ENCODE peak calls at places on chromosomes 1 and 21, in seven cellular contexts. One of them, this sample, is unnamed.
A peak's percentile ranks its signal among the peaks of the same experiment; 100 is the strongest.

GRCh38 chr1:95699274-95699953 is 465.4 kb downstream of the RWDD3 start:
- DNase-seq in cardiac fibroblast: no peak
- DNase-seq in CD4-positive, alpha-beta T cell: no peak
- DNase-seq in body of pancreas: no peak
- DNase-seq in HFF-Myc: no peak
- DNase-seq in tibial artery: no peak
- DNase-seq in mammary epithelial cell: no peak
- DNase-seq in this sample: no peak

GRCh38 chr1:198042168-198042567 is 114.6 kb upstream of the NEK7 start:
- DNase-seq in body of pancreas: no peak
- DNase-seq in HFF-Myc: no peak
- DNase-seq in mammary epithelial cell: no peak
- DNase-seq in cardiac fibroblast: peak; percentile 16
- DNase-seq in CD4-positive, alpha-beta T cell: no peak
- DNase-seq in tibial artery: no peak
- DNase-seq in this sample: no peak

GRCh38 chr1:54859687-54860391 is 27.2 kb downstream of the DHCR24 start:
- DNase-seq in tibial artery: no peak
- DNase-seq in CD4-positive, alpha-beta T cell: no peak
- DNase-seq in mammary epithelial cell: no peak
- DNase-seq in HFF-Myc: no peak
- DNase-seq in cardiac fibroblast: no peak
- DNase-seq in body of pancreas: no peak
- DNase-seq in this sample: peak; percentile 85

GRCh38 chr1:152328801-152329391 is 3.9 kb upstream of the FLG start:
- DNase-seq in CD4-positive, alpha-beta T cell: no peak
- DNase-seq in tibial artery: no peak
- DNase-seq in mammary epithelial cell: no peak
- DNase-seq in cardiac fibroblast: no peak
- DNase-seq in HFF-Myc: no peak
- DNase-seq in body of pancreas: no peak
- DNase-seq in this sample: peak; percentile 1

GRCh38 chr1:89610457-89610991 is 22.4 kb upstream of the LRRC8C start:
- DNase-seq in HFF-Myc: no peak
- DNase-seq in tibial artery: no peak
- DNase-seq in CD4-positive, alpha-beta T cell: peak; percentile 55
- DNase-seq in mammary epithelial cell: no peak
- DNase-seq in cardiac fibroblast: no peak
- DNase-seq in body of pancreas: no peak
- DNase-seq in this sample: no peak

GRCh38 chr1:192969091-192969490 is 90.1 kb downstream of the UCHL5 start:
- DNase-seq in mammary epithelial cell: no peak
- DNase-seq in HFF-Myc: no peak
- DNase-seq in tibial artery: no peak
- DNase-seq in body of pancreas: no peak
- DNase-seq in cardiac fibroblast: peak; percentile 47
- DNase-seq in CD4-positive, alpha-beta T cell: no peak
- DNase-seq in this sample: no peak

GRCh38 chr1:75836528-75836927 is 39.8 kb downstream of the MSH4 start:
- DNase-seq in CD4-positive, alpha-beta T cell: no peak
- DNase-seq in cardiac fibroblast: no peak
- DNase-seq in tibial artery: no peak
- DNase-seq in mammary epithelial cell: no peak
- DNase-seq in HFF-Myc: no peak
- DNase-seq in body of pancreas: no peak
- DNase-seq in this sample: peak; percentile 7

GRCh38 chr1:30822966-30823581 is 65.5 kb upstream of the LAPTM5 start:
- DNase-seq in mammary epithelial cell: peak; percentile 44
- DNase-seq in body of pancreas: peak; percentile 41
- DNase-seq in CD4-positive, alpha-beta T cell: no peak
- DNase-seq in cardiac fibroblast: no peak
- DNase-seq in tibial artery: no peak
- DNase-seq in HFF-Myc: no peak
- DNase-seq in this sample: peak; percentile 76

GRCh38 chr1:6183520-6183989 is 3.4 kb upstream of the CHD5 start:
- DNase-seq in HFF-Myc: no peak
- DNase-seq in mammary epithelial cell: no peak
- DNase-seq in body of pancreas: no peak
- DNase-seq in tibial artery: no peak
- DNase-seq in cardiac fibroblast: no peak
- DNase-seq in CD4-positive, alpha-beta T cell: no peak
- DNase-seq in this sample: peak; percentile 32

GRCh38 chr1:52588535-52588934 is 13.6 kb upstream of the GPX7 start:
- DNase-seq in CD4-positive, alpha-beta T cell: no peak
- DNase-seq in body of pancreas: no peak
- DNase-seq in HFF-Myc: no peak
- DNase-seq in tibial artery: no peak
- DNase-seq in cardiac fibroblast: no peak
- DNase-seq in mammary epithelial cell: no peak
- DNase-seq in this sample: peak; percentile 65

GRCh38 chr21:42590431-42591131 is 62.8 kb upstream of the PDE9A start:
- DNase-seq in HFF-Myc: no peak
- DNase-seq in body of pancreas: no peak
- DNase-seq in cardiac fibroblast: no peak
- DNase-seq in CD4-positive, alpha-beta T cell: no peak
- DNase-seq in tibial artery: no peak
- DNase-seq in mammary epithelial cell: no peak
- DNase-seq in this sample: peak; percentile 25

GRCh38 chr1:147568551-147568950 is 27.2 kb downstream of the BCL9 start:
- DNase-seq in mammary epithelial cell: no peak
- DNase-seq in body of pancreas: no peak
- DNase-seq in tibial artery: no peak
- DNase-seq in cardiac fibroblast: no peak
- DNase-seq in HFF-Myc: no peak
- DNase-seq in CD4-positive, alpha-beta T cell: no peak
- DNase-seq in this sample: no peak

GRCh38 chr1:21763694-21764419 is 19.1 kb downstream of the USP48 start:
- DNase-seq in body of pancreas: no peak
- DNase-seq in HFF-Myc: no peak
- DNase-seq in CD4-positive, alpha-beta T cell: no peak
- DNase-seq in cardiac fibroblast: no peak
- DNase-seq in tibial artery: no peak
- DNase-seq in mammary epithelial cell: no peak
- DNase-seq in this sample: no peak

DNA sequence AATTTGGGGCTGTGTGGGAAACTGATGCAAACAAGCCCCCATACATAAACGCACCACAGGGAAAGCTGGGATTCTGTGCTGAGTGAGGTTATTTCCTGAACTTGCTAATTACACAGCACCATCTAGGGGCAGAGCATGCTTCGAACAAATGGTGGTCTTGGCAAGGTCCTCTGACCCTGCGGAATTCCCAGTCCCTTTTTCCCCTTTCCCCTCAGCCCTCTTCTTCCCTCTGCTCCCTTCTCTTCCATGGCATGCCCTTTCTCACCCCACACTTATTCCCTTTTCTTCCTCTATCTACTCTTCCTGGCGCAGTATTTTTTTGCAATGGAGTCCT is 134.5 kb upstream of the VANGL1 start:
- DNase-seq in cardiac fibroblast: peak; percentile 65
- DNase-seq in HFF-Myc: no peak
- DNase-seq in CD4-positive, alpha-beta T cell: no peak
- DNase-seq in mammary epithelial cell: no peak
- DNase-seq in tibial artery: no peak
- DNase-seq in body of pancreas: peak; percentile 12
- DNase-seq in this sample: peak; percentile 27
- TF ChIP-seq CTCF in cardiac fibroblast: peak; percentile 53
- TF ChIP-seq CTCF in HFF-Myc: peak; percentile 68
- TF ChIP-seq CTCF in CD4-positive, alpha-beta T cell: no peak
- TF ChIP-seq CTCF in mammary epithelial cell: peak; percentile 47
- TF ChIP-seq CTCF in tibial artery: no peak
- TF ChIP-seq CTCF in body of pancreas: peak; percentile 17
- TF ChIP-seq CTCF in this sample: peak; percentile 37

GRCh38 chr1:200305806-200306205 is 104.0 kb downstream of the ZNF281 start:
- DNase-seq in mammary epithelial cell: no peak
- DNase-seq in tibial artery: no peak
- DNase-seq in body of pancreas: no peak
- DNase-seq in cardiac fibroblast: no peak
- DNase-seq in CD4-positive, alpha-beta T cell: no peak
- DNase-seq in HFF-Myc: no peak
- DNase-seq in this sample: no peak

GRCh38 chr1:200306954-200307754 is 102.7 kb downstream of the ZNF281 start:
- DNase-seq in mammary epithelial cell: no peak
- DNase-seq in HFF-Myc: no peak
- DNase-seq in cardiac fibroblast: peak; percentile 60
- DNase-seq in CD4-positive, alpha-beta T cell: no peak
- DNase-seq in tibial artery: no peak
- DNase-seq in body of pancreas: peak; percentile 40
- DNase-seq in this sample: peak; percentile 52

GRCh38 chr1:200311256-200311655 is 98.6 kb downstream of the ZNF281 start:
- DNase-seq in mammary epithelial cell: no peak
- DNase-seq in HFF-Myc: no peak
- DNase-seq in CD4-positive, alpha-beta T cell: no peak
- DNase-seq in cardiac fibroblast: peak; percentile 65
- DNase-seq in body of pancreas: no peak
- DNase-seq in tibial artery: no peak
- DNase-seq in this sample: peak; percentile 12

GRCh38 chr1:200310824-200311223 is 99.0 kb downstream of the ZNF281 start:
- DNase-seq in tibial artery: no peak
- DNase-seq in CD4-positive, alpha-beta T cell: no peak
- DNase-seq in body of pancreas: no peak
- DNase-seq in cardiac fibroblast: no peak
- DNase-seq in mammary epithelial cell: no peak
- DNase-seq in HFF-Myc: no peak
- DNase-seq in this sample: no peak

DNA sequence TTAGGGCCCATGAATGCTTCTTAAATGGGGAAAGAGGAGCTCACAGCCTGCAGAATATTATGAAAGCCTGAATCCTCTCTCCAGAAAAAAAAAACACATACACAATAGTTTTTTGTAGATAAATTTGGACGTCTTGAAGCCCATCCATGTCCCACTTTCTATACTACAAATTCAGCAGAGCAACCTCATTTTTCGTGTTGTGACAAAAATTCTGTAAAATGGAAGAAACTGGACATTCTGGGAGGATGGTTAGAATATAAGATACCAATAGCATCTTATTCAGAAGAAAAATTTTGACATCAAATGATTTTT is 102.1 kb downstream of the ZNF281 start:
- DNase-seq in tibial artery: no peak
- DNase-seq in HFF-Myc: no peak
- DNase-seq in mammary epithelial cell: no peak
- DNase-seq in cardiac fibroblast: no peak
- DNase-seq in body of pancreas: no peak
- DNase-seq in CD4-positive, alpha-beta T cell: no peak
- DNase-seq in this sample: no peak
- TF ChIP-seq CTCF in tibial artery: no peak
- TF ChIP-seq CTCF in HFF-Myc: no peak
- TF ChIP-seq CTCF in mammary epithelial cell: no peak
- TF ChIP-seq CTCF in cardiac fibroblast: no peak
- TF ChIP-seq CTCF in body of pancreas: peak; percentile 1
- TF ChIP-seq CTCF in CD4-positive, alpha-beta T cell: peak; percentile 49
- TF ChIP-seq CTCF in this sample: no peak

GRCh38 chr21:44300262-44300959 is 558 bp downstream of the PFKL start:
- DNase-seq in tibial artery: peak; percentile 73
- DNase-seq in cardiac fibroblast: peak; percentile 40
- DNase-seq in CD4-positive, alpha-beta T cell: no peak
- DNase-seq in body of pancreas: peak; percentile 75
- DNase-seq in mammary epithelial cell: peak; percentile 60
- DNase-seq in HFF-Myc: no peak
- DNase-seq in this sample: peak; percentile 72

GRCh38 chr21:44304041-44304738 is 4.3 kb downstream of the PFKL start:
- DNase-seq in CD4-positive, alpha-beta T cell: no peak
- DNase-seq in cardiac fibroblast: no peak
- DNase-seq in body of pancreas: no peak
- DNase-seq in HFF-Myc: no peak
- DNase-seq in mammary epithelial cell: no peak
- DNase-seq in tibial artery: no peak
- DNase-seq in this sample: no peak

GRCh38 chr21:44303490-44303981 is 3.7 kb downstream of the PFKL start:
- DNase-seq in HFF-Myc: no peak
- DNase-seq in cardiac fibroblast: no peak
- DNase-seq in tibial artery: no peak
- DNase-seq in mammary epithelial cell: no peak
- DNase-seq in body of pancreas: peak; percentile 47
- DNase-seq in CD4-positive, alpha-beta T cell: no peak
- DNase-seq in this sample: no peak

GRCh38 chr21:44301093-44301492 is 1.2 kb downstream of the PFKL start:
- DNase-seq in mammary epithelial cell: no peak
- DNase-seq in HFF-Myc: no peak
- DNase-seq in CD4-positive, alpha-beta T cell: no peak
- DNase-seq in body of pancreas: no peak
- DNase-seq in cardiac fibroblast: no peak
- DNase-seq in tibial artery: no peak
- DNase-seq in this sample: no peak

GRCh38 chr21:44301961-44302406 is 2.1 kb downstream of the PFKL start:
- DNase-seq in body of pancreas: no peak
- DNase-seq in HFF-Myc: no peak
- DNase-seq in CD4-positive, alpha-beta T cell: no peak
- DNase-seq in cardiac fibroblast: no peak
- DNase-seq in mammary epithelial cell: no peak
- DNase-seq in tibial artery: no peak
- DNase-seq in this sample: no peak
- TF ChIP-seq CTCF in body of pancreas: no peak
- TF ChIP-seq CTCF in HFF-Myc: no peak
- TF ChIP-seq CTCF in CD4-positive, alpha-beta T cell: no peak
- TF ChIP-seq CTCF in cardiac fibroblast: no peak
- TF ChIP-seq CTCF in mammary epithelial cell: no peak
- TF ChIP-seq CTCF in tibial artery: no peak
- TF ChIP-seq CTCF in this sample: no peak

DNA sequence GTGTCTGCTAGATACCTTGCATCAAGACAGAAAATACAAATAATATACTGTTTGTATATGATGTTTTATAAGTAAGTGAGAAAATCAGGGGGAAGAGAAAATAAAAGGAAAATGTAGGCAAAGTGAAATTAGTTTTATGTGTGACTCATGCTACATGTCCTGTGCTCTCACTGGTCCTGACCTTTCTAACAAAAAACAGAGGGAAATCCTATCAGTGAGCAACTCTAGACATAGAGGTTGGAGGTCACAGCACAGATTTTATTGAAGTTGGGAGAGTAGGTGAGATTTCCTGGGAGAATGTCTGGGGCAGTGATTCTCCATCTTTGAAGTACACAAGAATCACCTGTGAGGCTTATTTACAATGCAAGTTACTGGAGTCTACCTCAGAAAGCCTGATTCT is 9.5 kb downstream of the SCCPDH start:
- DNase-seq in body of pancreas: no peak
- DNase-seq in CD4-positive, alpha-beta T cell: no peak
- DNase-seq in tibial artery: no peak
- DNase-seq in HFF-Myc: no peak
- DNase-seq in cardiac fibroblast: no peak
- DNase-seq in mammary epithelial cell: no peak
- DNase-seq in this sample: no peak
- TF ChIP-seq CTCF in body of pancreas: no peak
- TF ChIP-seq CTCF in CD4-positive, alpha-beta T cell: no peak
- TF ChIP-seq CTCF in tibial artery: no peak
- TF ChIP-seq CTCF in HFF-Myc: no peak
- TF ChIP-seq CTCF in cardiac fibroblast: no peak
- TF ChIP-seq CTCF in mammary epithelial cell: no peak
- TF ChIP-seq CTCF in this sample: no peak

GRCh38 chr1:64744492-64745180 is at the start of gene RAVER2:
- DNase-seq in mammary epithelial cell: peak; percentile 71
- DNase-seq in CD4-positive, alpha-beta T cell: peak; percentile 14
- DNase-seq in cardiac fibroblast: peak; percentile 43
- DNase-seq in tibial artery: peak; percentile 54
- DNase-seq in body of pancreas: peak; percentile 82
- DNase-seq in HFF-Myc: no peak
- DNase-seq in this sample: peak; percentile 82
- TF ChIP-seq CTCF in mammary epithelial cell: peak; percentile 70
- TF ChIP-seq CTCF in CD4-positive, alpha-beta T cell: peak; percentile 24
- TF ChIP-seq CTCF in cardiac fibroblast: peak; percentile 50
- TF ChIP-seq CTCF in tibial artery: peak; percentile 32
- TF ChIP-seq CTCF in body of pancreas: peak; percentile 28
- TF ChIP-seq CTCF in HFF-Myc: peak; percentile 51
- TF ChIP-seq CTCF in this sample: peak; percentile 31